ENCODE peak calls at places on chromosome 18, in seven cellular contexts. C is uterus; B is stimulated activated CD4-positive, alpha-beta T cell treated with anti-CD3 and anti-CD28 coated beads, Interleukin-2, amount 100 ng/mL, for 24 hours; A is CD4-positive, alpha-beta T cell; Z is RWPE1; S is heart left ventricle; P is CD4-positive, alpha-beta memory T cell. X is an unnamed sample.

GRCh38 chr18:64380117-64380516 is 231.2 kb upstream of the LINC00305 start:
- DNase-seq in C (no peak), B (no peak), A (no peak), Z (no peak), S (no peak), P (no peak), X (no peak)

GRCh38 chr18:31891566-31891965 is 51.4 kb downstream of the TRAPPC8 start:
- DNase-seq in C (no peak), B (no peak), A (no peak), Z (no peak), S (no peak), P (no peak), X (no peak)

GRCh38 chr18:41938445-41938844 is 16.6 kb upstream of the PIK3C3 start:
- DNase-seq in C (no peak), B (no peak), A (no peak), Z (no peak), S (no peak), P (no peak), X (no peak)

GRCh38 chr18:44325903-44326650 is 354.6 kb upstream of the SETBP1 start:
- DNase-seq in C (peak; percentile 64), B (no peak), A (no peak), Z (peak; percentile 0), S (no peak), P (no peak), X (no peak)

GRCh38 chr18:9215221-9215933 is 78.8 kb downstream of the ANKRD12 start:
- DNase-seq in C (no peak), B (no peak), A (no peak), Z (no peak), S (no peak), P (no peak), X (peak; percentile 90)

GRCh38 chr18:46402396-46402795 is 254.6 kb downstream of the LOXHD1 start:
- DNase-seq in C (no peak), B (no peak), A (no peak), Z (no peak), S (no peak), P (no peak), X (no peak)

GRCh38 chr18:42112657-42113420 is 157.8 kb downstream of the PIK3C3 start:
- DNase-seq in C (no peak), B (no peak), A (no peak), Z (no peak), S (no peak), P (no peak), X (peak; percentile 82)

GRCh38 chr18:70671889-70672551 is 383.2 kb downstream of the SOCS6 start:
- DNase-seq in C (no peak), B (no peak), A (peak; percentile 45), Z (no peak), S (no peak), P (no peak), X (no peak)

GRCh38 chr18:34158881-34159690 is 65.6 kb downstream of the NOL4 start:
- DNase-seq in C (peak; percentile 10), B (no peak), A (no peak), Z (no peak), S (peak; percentile 64), P (no peak), X (peak; percentile 2)

GRCh38 chr18:75334869-75335268 is 92.6 kb downstream of the SMIM21 start:
- DNase-seq in C (no peak), B (no peak), A (no peak), Z (no peak), S (no peak), P (no peak), X (no peak)

GRCh38 chr18:10860937-10861336 is 288.4 kb downstream of the PIEZO2 start:
- DNase-seq in C (no peak), B (no peak), A (no peak), Z (no peak), S (no peak), P (no peak), X (no peak)

GRCh38 chr18:74252032-74252380 is 39.8 kb downstream of the CYB5A start:
- DNase-seq in C (no peak), B (no peak), A (no peak), Z (no peak), S (no peak), P (no peak), X (no peak)

GRCh38 chr18:31064130-31064529 is 21.6 kb upstream of the DSC3 start:
- DNase-seq in C (no peak), B (no peak), A (no peak), Z (peak; percentile 14), S (no peak), P (no peak), X (no peak)

GRCh38 chr18:55522011-55522410 is 66.0 kb downstream of the TCF4 start:
- DNase-seq in C (peak; percentile 30), B (no peak), A (no peak), Z (no peak), S (no peak), P (no peak), X (no peak)

GRCh38 chr18:32478818-32479217 is 8.1 kb upstream of the GAREM1 start:
- DNase-seq in C (no peak), B (no peak), A (no peak), Z (no peak), S (no peak), P (no peak), X (no peak)

GRCh38 chr18:63192885-63193349 is 126.7 kb downstream of the BCL2 start:
- DNase-seq in C (no peak), B (no peak), A (no peak), Z (no peak), S (no peak), P (no peak), X (no peak)

GRCh38 chr18:22324191-22325131 is 93.3 kb downstream of the CTAGE1 start:
- DNase-seq in C (peak; percentile 53), B (no peak), A (no peak), Z (no peak), S (peak; percentile 83), P (no peak), X (no peak)

GRCh38 chr18:36275561-36275960 is 22.0 kb upstream of the FHOD3 start:
- DNase-seq in C (no peak), B (no peak), A (no peak), Z (no peak), S (no peak), P (no peak), X (no peak)

GRCh38 chr18:8706981-8707940 is 1.9 kb downstream of the MTCL1 start:
- DNase-seq in C (peak; percentile 51), B (peak; percentile 20), A (no peak), Z (peak; percentile 68), S (no peak), P (no peak), X (no peak)

GRCh38 chr18:62324355-62324828 is 718 bp upstream of the TNFRSF11A start:
- DNase-seq in C (no peak), B (no peak), A (no peak), Z (no peak), S (peak; percentile 39), P (no peak), X (no peak)

GRCh38 chr18:67525328-67526110 is 9.0 kb upstream of the DSEL start:
- DNase-seq in C (peak; percentile 67), B (no peak), A (no peak), Z (peak; percentile 68), S (no peak), P (no peak), X (peak; percentile 36)

GRCh38 chr18:62088146-62088545 is 98.7 kb downstream of the PIGN start:
- DNase-seq in C (no peak), B (no peak), A (no peak), Z (no peak), S (no peak), P (peak; percentile 38), X (no peak)

GRCh38 chr18:58842978-58843661 is 21.6 kb upstream of the ZNF532 start:
- DNase-seq in C (no peak), B (no peak), A (no peak), Z (no peak), S (no peak), P (no peak), X (no peak)

GRCh38 chr18:55706893-55707292 is 118.9 kb upstream of the TCF4 start:
- DNase-seq in C (no peak), B (no peak), A (no peak), Z (no peak), S (no peak), P (no peak), X (no peak)